ENCODE peak calls at places on chromosome 5, in eight cellular contexts. One of them, this sample, is unnamed. For H3K4me1, the result is how much of the 10 kb centered on the place peaks cover.

GRCh38 chr5:71483355-71483754 is 27.9 kb downstream of the BDP1 start:
- DNase-seq in adrenal gland: no peak
- DNase-seq in esophagus squamous epithelium: no peak
- DNase-seq in tibial nerve: no peak
- DNase-seq in PC-9: no peak
- DNase-seq in ovary: no peak
- DNase-seq in upper lobe of right lung: no peak
- DNase-seq in fibroblast of lung: peak
- DNase-seq in this sample: no peak

GRCh38 chr5:168750926-168751325 is 171.8 kb upstream of the PANK3 start:
- DNase-seq in adrenal gland: no peak
- DNase-seq in esophagus squamous epithelium: no peak
- DNase-seq in tibial nerve: no peak
- DNase-seq in PC-9: no peak
- DNase-seq in ovary: no peak
- DNase-seq in upper lobe of right lung: no peak
- DNase-seq in fibroblast of lung: no peak
- DNase-seq in this sample: no peak

GRCh38 chr5:169702726-169703481 is 65.8 kb downstream of the DOCK2 start:
- DNase-seq in adrenal gland: no peak
- DNase-seq in esophagus squamous epithelium: no peak
- DNase-seq in tibial nerve: no peak
- DNase-seq in PC-9: no peak
- DNase-seq in ovary: no peak
- DNase-seq in upper lobe of right lung: no peak
- DNase-seq in fibroblast of lung: peak
- DNase-seq in this sample: no peak

GRCh38 chr5:35281613-35282012 is 51.3 kb upstream of the PRLR start:
- DNase-seq in adrenal gland: no peak
- DNase-seq in esophagus squamous epithelium: no peak
- DNase-seq in tibial nerve: no peak
- DNase-seq in PC-9: no peak
- DNase-seq in ovary: no peak
- DNase-seq in upper lobe of right lung: no peak
- DNase-seq in fibroblast of lung: no peak
- DNase-seq in this sample: no peak

GRCh38 chr5:37786855-37787254 is 53.0 kb downstream of the GDNF start:
- DNase-seq in adrenal gland: peak
- DNase-seq in esophagus squamous epithelium: no peak
- DNase-seq in tibial nerve: no peak
- DNase-seq in PC-9: no peak
- DNase-seq in ovary: no peak
- DNase-seq in upper lobe of right lung: no peak
- DNase-seq in fibroblast of lung: peak
- DNase-seq in this sample: no peak

GRCh38 chr5:122942164-122942914 is 94.2 kb downstream of the PPIC start:
- DNase-seq in adrenal gland: no peak
- DNase-seq in esophagus squamous epithelium: no peak
- DNase-seq in tibial nerve: no peak
- DNase-seq in PC-9: no peak
- DNase-seq in ovary: no peak
- DNase-seq in upper lobe of right lung: no peak
- DNase-seq in fibroblast of lung: peak
- DNase-seq in this sample: no peak

GRCh38 chr5:59458966-59459729 is 434.4 kb downstream of the PDE4D start:
- DNase-seq in adrenal gland: no peak
- DNase-seq in esophagus squamous epithelium: no peak
- DNase-seq in tibial nerve: no peak
- DNase-seq in PC-9: no peak
- DNase-seq in ovary: no peak
- DNase-seq in upper lobe of right lung: no peak
- DNase-seq in fibroblast of lung: no peak
- DNase-seq in this sample: no peak

GRCh38 chr5:140925806-140926205 is 293 bp upstream of the PCDHAC1 start:
- DNase-seq in adrenal gland: no peak
- DNase-seq in esophagus squamous epithelium: no peak
- DNase-seq in tibial nerve: no peak
- DNase-seq in PC-9: no peak
- DNase-seq in ovary: no peak
- DNase-seq in upper lobe of right lung: no peak
- DNase-seq in fibroblast of lung: no peak
- DNase-seq in this sample: no peak

GRCh38 chr5:128464596-128464995 is 73.4 kb downstream of the FBN2 start:
- DNase-seq in adrenal gland: no peak
- DNase-seq in esophagus squamous epithelium: no peak
- DNase-seq in tibial nerve: no peak
- DNase-seq in PC-9: no peak
- DNase-seq in ovary: no peak
- DNase-seq in upper lobe of right lung: no peak
- DNase-seq in fibroblast of lung: no peak
- DNase-seq in this sample: no peak

GRCh38 chr5:37892571-37892970 is 52.7 kb upstream of the GDNF start:
- DNase-seq in adrenal gland: no peak
- DNase-seq in esophagus squamous epithelium: no peak
- DNase-seq in tibial nerve: no peak
- DNase-seq in PC-9: no peak
- DNase-seq in ovary: no peak
- DNase-seq in upper lobe of right lung: no peak
- DNase-seq in fibroblast of lung: no peak
- DNase-seq in this sample: no peak

GRCh38 chr5:21654-22233 is 70.2 kb upstream of the PLEKHG4B start:
- DNase-seq in adrenal gland: no peak
- DNase-seq in esophagus squamous epithelium: no peak
- DNase-seq in tibial nerve: no peak
- DNase-seq in PC-9: peak
- DNase-seq in ovary: no peak
- DNase-seq in upper lobe of right lung: no peak
- DNase-seq in fibroblast of lung: no peak
- DNase-seq in this sample: no peak
- TF ChIP-seq CTCF in adrenal gland: no peak
- TF ChIP-seq CTCF in esophagus squamous epithelium: peak
- TF ChIP-seq CTCF in tibial nerve: no peak
- TF ChIP-seq CTCF in PC-9: peak
- TF ChIP-seq CTCF in ovary: no peak
- TF ChIP-seq CTCF in upper lobe of right lung: no peak
- TF ChIP-seq CTCF in fibroblast of lung: peak
- TF ChIP-seq CTCF in this sample: no peak

GRCh38 chr5:143402464-143403356 is 776 bp downstream of the NR3C1 start:
- DNase-seq in adrenal gland: peak
- DNase-seq in esophagus squamous epithelium: peak
- DNase-seq in tibial nerve: peak
- DNase-seq in PC-9: peak
- DNase-seq in ovary: peak
- DNase-seq in upper lobe of right lung: peak
- DNase-seq in fibroblast of lung: peak
- DNase-seq in this sample: peak
- H3K4me1 ChIP-seq in adrenal gland: under half
- H3K4me1 ChIP-seq in esophagus squamous epithelium: under half
- H3K4me1 ChIP-seq in tibial nerve: under half
- H3K4me1 ChIP-seq in PC-9: under half
- H3K4me1 ChIP-seq in ovary: under half
- H3K4me1 ChIP-seq in upper lobe of right lung: under half
- H3K4me1 ChIP-seq in fibroblast of lung: under half
- H3K4me1 ChIP-seq in this sample: under half

GRCh38 chr5:98786178-98786853 is 12.9 kb downstream of the RGMB start:
- DNase-seq in adrenal gland: no peak
- DNase-seq in esophagus squamous epithelium: no peak
- DNase-seq in tibial nerve: no peak
- DNase-seq in PC-9: no peak
- DNase-seq in ovary: no peak
- DNase-seq in upper lobe of right lung: no peak
- DNase-seq in fibroblast of lung: peak
- DNase-seq in this sample: no peak
- H3K4me3 ChIP-seq in adrenal gland: no peak
- H3K4me3 ChIP-seq in esophagus squamous epithelium: peak
- H3K4me3 ChIP-seq in tibial nerve: no peak
- H3K4me3 ChIP-seq in PC-9: no peak
- H3K4me3 ChIP-seq in ovary: no peak
- H3K4me3 ChIP-seq in upper lobe of right lung: no peak
- H3K4me3 ChIP-seq in fibroblast of lung: no peak
- H3K4me3 ChIP-seq in this sample: no peak

GRCh38 chr5:109961755-109962154 is 272.0 kb downstream of the MAN2A1 start:
- DNase-seq in adrenal gland: no peak
- DNase-seq in esophagus squamous epithelium: no peak
- DNase-seq in tibial nerve: no peak
- DNase-seq in PC-9: no peak
- DNase-seq in ovary: no peak
- DNase-seq in upper lobe of right lung: no peak
- DNase-seq in fibroblast of lung: no peak
- DNase-seq in this sample: no peak

GRCh38 chr5:109962882-109963603 is 273.3 kb downstream of the MAN2A1 start:
- DNase-seq in adrenal gland: no peak
- DNase-seq in esophagus squamous epithelium: no peak
- DNase-seq in tibial nerve: no peak
- DNase-seq in PC-9: no peak
- DNase-seq in ovary: no peak
- DNase-seq in upper lobe of right lung: no peak
- DNase-seq in fibroblast of lung: no peak
- DNase-seq in this sample: no peak

GRCh38 chr5:109958082-109958481 is 268.4 kb downstream of the MAN2A1 start:
- DNase-seq in adrenal gland: no peak
- DNase-seq in esophagus squamous epithelium: no peak
- DNase-seq in tibial nerve: no peak
- DNase-seq in PC-9: no peak
- DNase-seq in ovary: no peak
- DNase-seq in upper lobe of right lung: no peak
- DNase-seq in fibroblast of lung: no peak
- DNase-seq in this sample: no peak

GRCh38 chr5:109956884-109957283 is 267.2 kb downstream of the MAN2A1 start:
- DNase-seq in adrenal gland: no peak
- DNase-seq in esophagus squamous epithelium: no peak
- DNase-seq in tibial nerve: no peak
- DNase-seq in PC-9: no peak
- DNase-seq in ovary: no peak
- DNase-seq in upper lobe of right lung: no peak
- DNase-seq in fibroblast of lung: no peak
- DNase-seq in this sample: no peak

DNA sequence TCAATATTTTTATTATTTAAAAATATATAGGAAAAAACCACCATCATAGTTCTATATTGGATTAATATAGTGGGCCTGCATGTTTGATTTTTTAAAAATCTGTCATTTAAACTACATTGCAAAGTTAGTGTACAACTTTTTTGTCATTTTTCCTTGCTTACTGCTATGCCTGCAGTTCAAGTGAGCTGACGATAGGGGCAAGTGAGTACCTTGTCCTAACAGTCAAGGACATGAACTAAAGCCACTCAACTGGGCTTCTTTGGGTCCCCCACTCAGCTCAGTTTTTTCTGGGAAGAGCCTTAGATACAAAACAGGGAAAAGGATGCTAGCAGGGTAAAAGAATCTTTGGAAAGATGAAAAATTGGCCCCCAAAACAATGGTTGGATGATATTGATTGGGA is 269.9 kb downstream of the MAN2A1 start:
- DNase-seq in adrenal gland: no peak
- DNase-seq in esophagus squamous epithelium: no peak
- DNase-seq in tibial nerve: no peak
- DNase-seq in PC-9: no peak
- DNase-seq in ovary: no peak
- DNase-seq in upper lobe of right lung: no peak
- DNase-seq in fibroblast of lung: no peak
- DNase-seq in this sample: no peak
- TF ChIP-seq CTCF in adrenal gland: peak
- TF ChIP-seq CTCF in esophagus squamous epithelium: no peak
- TF ChIP-seq CTCF in tibial nerve: no peak
- TF ChIP-seq CTCF in PC-9: peak
- TF ChIP-seq CTCF in ovary: no peak
- TF ChIP-seq CTCF in upper lobe of right lung: no peak
- TF ChIP-seq CTCF in fibroblast of lung: peak
- TF ChIP-seq CTCF in this sample: no peak

GRCh38 chr5:175654346-175654745 is 3.5 kb upstream of the HRH2 start:
- DNase-seq in adrenal gland: no peak
- DNase-seq in esophagus squamous epithelium: no peak
- DNase-seq in tibial nerve: no peak
- DNase-seq in PC-9: no peak
- DNase-seq in ovary: no peak
- DNase-seq in upper lobe of right lung: no peak
- DNase-seq in fibroblast of lung: no peak
- DNase-seq in this sample: no peak

GRCh38 chr5:175655411-175655810 is 2.5 kb upstream of the HRH2 start:
- DNase-seq in adrenal gland: no peak
- DNase-seq in esophagus squamous epithelium: no peak
- DNase-seq in tibial nerve: no peak
- DNase-seq in PC-9: no peak
- DNase-seq in ovary: no peak
- DNase-seq in upper lobe of right lung: no peak
- DNase-seq in fibroblast of lung: no peak
- DNase-seq in this sample: no peak

GRCh38 chr5:175653763-175654162 is 4.1 kb upstream of the HRH2 start:
- DNase-seq in adrenal gland: no peak
- DNase-seq in esophagus squamous epithelium: no peak
- DNase-seq in tibial nerve: no peak
- DNase-seq in PC-9: no peak
- DNase-seq in ovary: no peak
- DNase-seq in upper lobe of right lung: no peak
- DNase-seq in fibroblast of lung: no peak
- DNase-seq in this sample: no peak

GRCh38 chr5:175654807-175655206 is 3.1 kb upstream of the HRH2 start:
- DNase-seq in adrenal gland: no peak
- DNase-seq in esophagus squamous epithelium: no peak
- DNase-seq in tibial nerve: no peak
- DNase-seq in PC-9: no peak
- DNase-seq in ovary: no peak
- DNase-seq in upper lobe of right lung: no peak
- DNase-seq in fibroblast of lung: no peak
- DNase-seq in this sample: no peak

GRCh38 chr5:175652741-175653663 is 4.9 kb upstream of the HRH2 start:
- DNase-seq in adrenal gland: no peak
- DNase-seq in esophagus squamous epithelium: no peak
- DNase-seq in tibial nerve: no peak
- DNase-seq in PC-9: no peak
- DNase-seq in ovary: no peak
- DNase-seq in upper lobe of right lung: no peak
- DNase-seq in fibroblast of lung: no peak
- DNase-seq in this sample: no peak
- H3K4me1 ChIP-seq in adrenal gland: under half
- H3K4me1 ChIP-seq in esophagus squamous epithelium: under half
- H3K4me1 ChIP-seq in tibial nerve: under half
- H3K4me1 ChIP-seq in PC-9: under half
- H3K4me1 ChIP-seq in ovary: under half
- H3K4me1 ChIP-seq in upper lobe of right lung: under half
- H3K4me1 ChIP-seq in fibroblast of lung: under half
- H3K4me1 ChIP-seq in this sample: under half

GRCh38 chr5:62090953-62091352 is 215.1 kb upstream of the KIF2A start:
- DNase-seq in adrenal gland: no peak
- DNase-seq in esophagus squamous epithelium: no peak
- DNase-seq in tibial nerve: no peak
- DNase-seq in PC-9: no peak
- DNase-seq in ovary: no peak
- DNase-seq in upper lobe of right lung: no peak
- DNase-seq in fibroblast of lung: no peak
- DNase-seq in this sample: no peak

GRCh38 chr5:62097361-62097760 is 208.6 kb upstream of the KIF2A start:
- DNase-seq in adrenal gland: no peak
- DNase-seq in esophagus squamous epithelium: no peak
- DNase-seq in tibial nerve: no peak
- DNase-seq in PC-9: no peak
- DNase-seq in ovary: no peak
- DNase-seq in upper lobe of right lung: no peak
- DNase-seq in fibroblast of lung: no peak
- DNase-seq in this sample: no peak

GRCh38 chr5:62093411-62093810 is 212.6 kb upstream of the KIF2A start:
- DNase-seq in adrenal gland: no peak
- DNase-seq in esophagus squamous epithelium: no peak
- DNase-seq in tibial nerve: no peak
- DNase-seq in PC-9: no peak
- DNase-seq in ovary: no peak
- DNase-seq in upper lobe of right lung: no peak
- DNase-seq in fibroblast of lung: no peak
- DNase-seq in this sample: no peak

GRCh38 chr5:62093981-62094380 is 212.0 kb upstream of the KIF2A start:
- DNase-seq in adrenal gland: peak
- DNase-seq in esophagus squamous epithelium: no peak
- DNase-seq in tibial nerve: no peak
- DNase-seq in PC-9: no peak
- DNase-seq in ovary: no peak
- DNase-seq in upper lobe of right lung: no peak
- DNase-seq in fibroblast of lung: peak
- DNase-seq in this sample: peak
- H3K4me3 ChIP-seq in adrenal gland: no peak
- H3K4me3 ChIP-seq in esophagus squamous epithelium: peak
- H3K4me3 ChIP-seq in tibial nerve: no peak
- H3K4me3 ChIP-seq in PC-9: peak
- H3K4me3 ChIP-seq in ovary: no peak
- H3K4me3 ChIP-seq in upper lobe of right lung: no peak
- H3K4me3 ChIP-seq in fibroblast of lung: no peak
- H3K4me3 ChIP-seq in this sample: no peak